ENCODE peak calls at places on chromosomes 4 and X, in four cellular contexts. One of them, this sample, is unnamed.

GRCh38 chr4:91116861-91117260 is 989.7 kb downstream of the CCSER1 start:
- DNase-seq in GM19239: no peak
- DNase-seq in HTR-8/SVneo: peak; percentile 1
- DNase-seq in activated T-cell treated with anti-CD3 and anti-CD28 coated beads, Interleukin-2, amount 50 U/mL, for 4 hours: no peak
- DNase-seq in this sample: peak; percentile 3

GRCh38 chr4:120331486-120332281 is 265.0 kb upstream of the MAD2L1 start:
- DNase-seq in GM19239: no peak
- DNase-seq in HTR-8/SVneo: no peak
- DNase-seq in activated T-cell treated with anti-CD3 and anti-CD28 coated beads, Interleukin-2, amount 50 U/mL, for 4 hours: no peak
- DNase-seq in this sample: peak; percentile 2

GRCh38 chr4:127555106-127555505 is 77.7 kb upstream of the INTU start:
- DNase-seq in GM19239: no peak
- DNase-seq in HTR-8/SVneo: no peak
- DNase-seq in activated T-cell treated with anti-CD3 and anti-CD28 coated beads, Interleukin-2, amount 50 U/mL, for 4 hours: no peak
- DNase-seq in this sample: no peak

GRCh38 chr4:39616651-39617050 is 22.0 kb downstream of the SMIM14 start:
- DNase-seq in GM19239: no peak
- DNase-seq in HTR-8/SVneo: no peak
- DNase-seq in activated T-cell treated with anti-CD3 and anti-CD28 coated beads, Interleukin-2, amount 50 U/mL, for 4 hours: no peak
- DNase-seq in this sample: no peak

GRCh38 chr4:104592894-104593470 is 98.3 kb upstream of the CXXC4 start:
- DNase-seq in GM19239: no peak
- DNase-seq in HTR-8/SVneo: no peak
- DNase-seq in activated T-cell treated with anti-CD3 and anti-CD28 coated beads, Interleukin-2, amount 50 U/mL, for 4 hours: no peak
- DNase-seq in this sample: no peak

GRCh38 chr4:153222790-153223417 is 18.7 kb downstream of the TRIM2 start:
- DNase-seq in GM19239: peak; percentile 21
- DNase-seq in HTR-8/SVneo: peak; percentile 35
- DNase-seq in activated T-cell treated with anti-CD3 and anti-CD28 coated beads, Interleukin-2, amount 50 U/mL, for 4 hours: no peak
- DNase-seq in this sample: peak; percentile 15

GRCh38 chrX:72026341-72027023 is 105.2 kb downstream of the RTL5 start:
- DNase-seq in GM19239: no peak
- DNase-seq in HTR-8/SVneo: no peak
- DNase-seq in activated T-cell treated with anti-CD3 and anti-CD28 coated beads, Interleukin-2, amount 50 U/mL, for 4 hours: no peak
- DNase-seq in this sample: no peak

GRCh38 chr4:145299380-145300076 is 119.1 kb upstream of the OTUD4 start:
- DNase-seq in GM19239: no peak
- DNase-seq in HTR-8/SVneo: peak; percentile 10
- DNase-seq in activated T-cell treated with anti-CD3 and anti-CD28 coated beads, Interleukin-2, amount 50 U/mL, for 4 hours: peak; percentile 60
- DNase-seq in this sample: no peak

GRCh38 chr4:156749791-156750403 is 221.7 kb downstream of the PDGFC start:
- DNase-seq in GM19239: no peak
- DNase-seq in HTR-8/SVneo: no peak
- DNase-seq in activated T-cell treated with anti-CD3 and anti-CD28 coated beads, Interleukin-2, amount 50 U/mL, for 4 hours: no peak
- DNase-seq in this sample: no peak

GRCh38 chr4:112604590-112604989 is 32.1 kb downstream of the ZGRF1 start:
- DNase-seq in GM19239: peak; percentile 28
- DNase-seq in HTR-8/SVneo: peak; percentile 41
- DNase-seq in activated T-cell treated with anti-CD3 and anti-CD28 coated beads, Interleukin-2, amount 50 U/mL, for 4 hours: peak; percentile 9
- DNase-seq in this sample: peak; percentile 30

GRCh38 chr4:52957220-52957686 is 95.1 kb downstream of the RASL11B start:
- DNase-seq in GM19239: no peak
- DNase-seq in HTR-8/SVneo: no peak
- DNase-seq in activated T-cell treated with anti-CD3 and anti-CD28 coated beads, Interleukin-2, amount 50 U/mL, for 4 hours: no peak
- DNase-seq in this sample: peak; percentile 88

GRCh38 chr4:150342945-150343344 is 239.0 kb upstream of the MAB21L2 start:
- DNase-seq in GM19239: no peak
- DNase-seq in HTR-8/SVneo: no peak
- DNase-seq in activated T-cell treated with anti-CD3 and anti-CD28 coated beads, Interleukin-2, amount 50 U/mL, for 4 hours: no peak
- DNase-seq in this sample: no peak

GRCh38 chr4:22385615-22386014 is 130.3 kb downstream of the ADGRA3 start:
- DNase-seq in GM19239: no peak
- DNase-seq in HTR-8/SVneo: peak; percentile 37
- DNase-seq in activated T-cell treated with anti-CD3 and anti-CD28 coated beads, Interleukin-2, amount 50 U/mL, for 4 hours: no peak
- DNase-seq in this sample: no peak

GRCh38 chr4:19807505-19807904 is 444.2 kb upstream of the SLIT2 start:
- DNase-seq in GM19239: no peak
- DNase-seq in HTR-8/SVneo: no peak
- DNase-seq in activated T-cell treated with anti-CD3 and anti-CD28 coated beads, Interleukin-2, amount 50 U/mL, for 4 hours: no peak
- DNase-seq in this sample: no peak

GRCh38 chr4:176611954-176612353 is 180.8 kb downstream of the VEGFC start:
- DNase-seq in GM19239: no peak
- DNase-seq in HTR-8/SVneo: no peak
- DNase-seq in activated T-cell treated with anti-CD3 and anti-CD28 coated beads, Interleukin-2, amount 50 U/mL, for 4 hours: no peak
- DNase-seq in this sample: no peak

GRCh38 chr4:79576480-79576803 is 168.4 kb upstream of the GK2 start:
- DNase-seq in GM19239: no peak
- DNase-seq in HTR-8/SVneo: peak; percentile 0
- DNase-seq in activated T-cell treated with anti-CD3 and anti-CD28 coated beads, Interleukin-2, amount 50 U/mL, for 4 hours: no peak
- DNase-seq in this sample: peak; percentile 52

GRCh38 chrX:3120426-3120825 is 79.2 kb downstream of the ARSF start:
- DNase-seq in GM19239: no peak
- DNase-seq in HTR-8/SVneo: no peak
- DNase-seq in activated T-cell treated with anti-CD3 and anti-CD28 coated beads, Interleukin-2, amount 50 U/mL, for 4 hours: no peak
- DNase-seq in this sample: no peak

GRCh38 chr4:5784960-5785611 is 74.1 kb downstream of the EVC start:
- DNase-seq in GM19239: no peak
- DNase-seq in HTR-8/SVneo: no peak
- DNase-seq in activated T-cell treated with anti-CD3 and anti-CD28 coated beads, Interleukin-2, amount 50 U/mL, for 4 hours: no peak
- DNase-seq in this sample: no peak

GRCh38 chrX:122941801-122942200 is 242.3 kb upstream of the GRIA3 start:
- DNase-seq in GM19239: no peak
- DNase-seq in HTR-8/SVneo: no peak
- DNase-seq in activated T-cell treated with anti-CD3 and anti-CD28 coated beads, Interleukin-2, amount 50 U/mL, for 4 hours: no peak
- DNase-seq in this sample: no peak

GRCh38 chr4:71663780-71664179 is 120.1 kb downstream of the GC start:
- DNase-seq in GM19239: no peak
- DNase-seq in HTR-8/SVneo: no peak
- DNase-seq in activated T-cell treated with anti-CD3 and anti-CD28 coated beads, Interleukin-2, amount 50 U/mL, for 4 hours: no peak
- DNase-seq in this sample: no peak

GRCh38 chrX:25300994-25301393 is 285.2 kb upstream of the ARX start:
- DNase-seq in GM19239: no peak
- DNase-seq in HTR-8/SVneo: no peak
- DNase-seq in activated T-cell treated with anti-CD3 and anti-CD28 coated beads, Interleukin-2, amount 50 U/mL, for 4 hours: no peak
- DNase-seq in this sample: no peak

GRCh38 chr4:24810016-24810415 is 14.6 kb downstream of the SOD3 start:
- DNase-seq in GM19239: no peak
- DNase-seq in HTR-8/SVneo: no peak
- DNase-seq in activated T-cell treated with anti-CD3 and anti-CD28 coated beads, Interleukin-2, amount 50 U/mL, for 4 hours: no peak
- DNase-seq in this sample: no peak

GRCh38 chrX:49054073-49054762 is 4.6 kb upstream of the CCDC120 start:
- DNase-seq in GM19239: no peak
- DNase-seq in HTR-8/SVneo: no peak
- DNase-seq in activated T-cell treated with anti-CD3 and anti-CD28 coated beads, Interleukin-2, amount 50 U/mL, for 4 hours: no peak
- DNase-seq in this sample: no peak

GRCh38 chr4:1231637-1232360 is 17.1 kb downstream of the CTBP1 start:
- DNase-seq in GM19239: no peak
- DNase-seq in HTR-8/SVneo: no peak
- DNase-seq in activated T-cell treated with anti-CD3 and anti-CD28 coated beads, Interleukin-2, amount 50 U/mL, for 4 hours: no peak
- DNase-seq in this sample: no peak

GRCh38 chrX:17787557-17787956 is 50.3 kb downstream of the SCML1 start:
- DNase-seq in GM19239: no peak
- DNase-seq in HTR-8/SVneo: no peak
- DNase-seq in activated T-cell treated with anti-CD3 and anti-CD28 coated beads, Interleukin-2, amount 50 U/mL, for 4 hours: no peak
- DNase-seq in this sample: no peak

GRCh38 chrX:129086802-129087201 is 436.5 kb downstream of the SMARCA1 start:
- DNase-seq in GM19239: no peak
- DNase-seq in HTR-8/SVneo: no peak
- DNase-seq in activated T-cell treated with anti-CD3 and anti-CD28 coated beads, Interleukin-2, amount 50 U/mL, for 4 hours: no peak
- DNase-seq in this sample: no peak

GRCh38 chrX:112834016-112834855 is 6.4 kb downstream of the AMOT start:
- DNase-seq in GM19239: no peak
- DNase-seq in HTR-8/SVneo: no peak
- DNase-seq in activated T-cell treated with anti-CD3 and anti-CD28 coated beads, Interleukin-2, amount 50 U/mL, for 4 hours: no peak
- DNase-seq in this sample: no peak

GRCh38 chr4:107757860-107758476 is 37.9 kb upstream of the PAPSS1 start:
- DNase-seq in GM19239: no peak
- DNase-seq in HTR-8/SVneo: no peak
- DNase-seq in activated T-cell treated with anti-CD3 and anti-CD28 coated beads, Interleukin-2, amount 50 U/mL, for 4 hours: no peak
- DNase-seq in this sample: no peak

GRCh38 chrX:47146121-47146935 is 1.3 kb downstream of the RBM10 start:
- DNase-seq in GM19239: no peak
- DNase-seq in HTR-8/SVneo: no peak
- DNase-seq in activated T-cell treated with anti-CD3 and anti-CD28 coated beads, Interleukin-2, amount 50 U/mL, for 4 hours: no peak
- DNase-seq in this sample: no peak

GRCh38 chr4:22476011-22476410 is 39.9 kb downstream of the ADGRA3 start:
- DNase-seq in GM19239: no peak
- DNase-seq in HTR-8/SVneo: no peak
- DNase-seq in activated T-cell treated with anti-CD3 and anti-CD28 coated beads, Interleukin-2, amount 50 U/mL, for 4 hours: no peak
- DNase-seq in this sample: no peak

GRCh38 chr4:102869569-102870227 is 906 bp downstream of the CISD2 start:
- DNase-seq in GM19239: no peak
- DNase-seq in HTR-8/SVneo: no peak
- DNase-seq in activated T-cell treated with anti-CD3 and anti-CD28 coated beads, Interleukin-2, amount 50 U/mL, for 4 hours: peak; percentile 57
- DNase-seq in this sample: no peak

GRCh38 chrX:10010686-10011085 is 43.5 kb downstream of the CLDN34 start:
- DNase-seq in GM19239: no peak
- DNase-seq in HTR-8/SVneo: no peak
- DNase-seq in activated T-cell treated with anti-CD3 and anti-CD28 coated beads, Interleukin-2, amount 50 U/mL, for 4 hours: no peak
- DNase-seq in this sample: no peak

GRCh38 chrX:2629316-2630168 is 61.6 kb upstream of the CD99 start:
- DNase-seq in GM19239: no peak
- DNase-seq in HTR-8/SVneo: no peak
- DNase-seq in activated T-cell treated with anti-CD3 and anti-CD28 coated beads, Interleukin-2, amount 50 U/mL, for 4 hours: no peak
- DNase-seq in this sample: no peak

GRCh38 chr4:151930372-151930771 is 169.6 kb upstream of the GATB start:
- DNase-seq in GM19239: no peak
- DNase-seq in HTR-8/SVneo: no peak
- DNase-seq in activated T-cell treated with anti-CD3 and anti-CD28 coated beads, Interleukin-2, amount 50 U/mL, for 4 hours: no peak
- DNase-seq in this sample: no peak

GRCh38 chrX:33062016-33062415 is 149.3 kb downstream of the DMD start:
- DNase-seq in GM19239: no peak
- DNase-seq in HTR-8/SVneo: no peak
- DNase-seq in activated T-cell treated with anti-CD3 and anti-CD28 coated beads, Interleukin-2, amount 50 U/mL, for 4 hours: no peak
- DNase-seq in this sample: no peak

GRCh38 chr4:65865489-65865888 is 195.2 kb upstream of the EPHA5 start:
- DNase-seq in GM19239: no peak
- DNase-seq in HTR-8/SVneo: peak; percentile 0
- DNase-seq in activated T-cell treated with anti-CD3 and anti-CD28 coated beads, Interleukin-2, amount 50 U/mL, for 4 hours: no peak
- DNase-seq in this sample: no peak

GRCh38 chrX:136647969-136648368 is at the start of gene CD40LG:
- DNase-seq in GM19239: no peak
- DNase-seq in HTR-8/SVneo: no peak
- DNase-seq in activated T-cell treated with anti-CD3 and anti-CD28 coated beads, Interleukin-2, amount 50 U/mL, for 4 hours: no peak
- DNase-seq in this sample: no peak

GRCh38 chrX:29662759-29663503 is 552.4 kb upstream of the MAGEB2 start:
- DNase-seq in GM19239: no peak
- DNase-seq in HTR-8/SVneo: peak; percentile 64
- DNase-seq in activated T-cell treated with anti-CD3 and anti-CD28 coated beads, Interleukin-2, amount 50 U/mL, for 4 hours: no peak
- DNase-seq in this sample: no peak

GRCh38 chr4:1763070-1763549 is 30.0 kb upstream of the FGFR3 start:
- DNase-seq in GM19239: no peak
- DNase-seq in HTR-8/SVneo: no peak
- DNase-seq in activated T-cell treated with anti-CD3 and anti-CD28 coated beads, Interleukin-2, amount 50 U/mL, for 4 hours: no peak
- DNase-seq in this sample: no peak

This sample was measured in NCI-H2081.